ENCODE peak calls at places on chromosome 21, in four cellular contexts. V, S, H and Q are unnamed samples.

GRCh38 chr21:36647279-36648093 is 51.4 kb upstream of the SIM2 start:
- DNase-seq in V (peak), S (no peak), H (no peak), Q (no peak)

GRCh38 chr21:28516996-28517592 is 475.6 kb downstream of the LTN1 start:
- DNase-seq in V (peak), S (no peak), H (no peak), Q (no peak)

GRCh38 chr21:29288239-29288638 is 10.5 kb upstream of the BACH1 start:
- DNase-seq in V (no peak), S (no peak), H (no peak), Q (no peak)

GRCh38 chr21:33734326-33734725 is 92.0 kb downstream of the ITSN1 start:
- DNase-seq in V (no peak), S (no peak), H (no peak), Q (no peak)

GRCh38 chr21:18384771-18385170 is 18.8 kb downstream of the TMPRSS15 start:
- DNase-seq in V (no peak), S (no peak), H (no peak), Q (no peak)

GRCh38 chr21:23401278-23401677 is 2206.0 kb downstream of the MRPL39 start:
- DNase-seq in V (peak), S (no peak), H (no peak), Q (no peak)

GRCh38 chr21:38351176-38351959 is 94.6 kb downstream of the KCNJ15 start:
- DNase-seq in V (no peak), S (no peak), H (no peak), Q (no peak)

GRCh38 chr21:29939859-29940245 is at the start of gene GRIK1:
- DNase-seq in V (no peak), S (no peak), H (no peak), Q (no peak)

GRCh38 chr21:38380391-38381137 is 117.7 kb downstream of the ERG start:
- DNase-seq in V (peak), S (no peak), H (no peak), Q (no peak)

GRCh38 chr21:10272216-10272615 is 249.2 kb upstream of the TPTE start:
- DNase-seq in V (no peak), S (no peak), H (no peak), Q (no peak)

GRCh38 chr21:15415541-15416261 is 314.1 kb upstream of the USP25 start:
- DNase-seq in V (peak), S (no peak), H (no peak), Q (no peak)

GRCh38 chr21:42248783-42249597 is 30.1 kb downstream of the ABCG1 start:
- DNase-seq in V (no peak), S (no peak), H (no peak), Q (no peak)
- H3K4me3 ChIP-seq in V (no peak), S (no peak), H (no peak), Q (no peak)

GRCh38 chr21:43658094-43658725 is 1.1 kb downstream of the HSF2BP start:
- DNase-seq in V (no peak), S (no peak), H (no peak), Q (no peak)

GRCh38 chr21:43657355-43658093 is 1.8 kb downstream of the HSF2BP start:
- DNase-seq in V (peak), S (no peak), H (no peak), Q (no peak)

GRCh38 chr21:43662286-43662685 is 2.9 kb downstream of the RRP1B start:
- DNase-seq in V (no peak), S (no peak), H (no peak), Q (no peak)

GRCh38 chr21:43658769-43659135 is 536 bp downstream of the HSF2BP start:
- DNase-seq in V (no peak), S (no peak), H (no peak), Q (no peak)

GRCh38 chr21:43659136-43660000 is at the start of the genes HSF2BP and RRP1B:
- DNase-seq in V (peak), S (no peak), H (no peak), Q (peak)
- TF ChIP-seq CTCF in V (no peak), S (no peak), H (peak), Q (peak)

GRCh38 chr21:44929242-44929798 is 8.6 kb upstream of the ITGB2 start:
- DNase-seq in V (no peak), S (no peak), H (no peak), Q (no peak)

GRCh38 chr21:44929799-44930542 is 9.3 kb upstream of the ITGB2 start:
- DNase-seq in V (no peak), S (no peak), H (no peak), Q (no peak)

GRCh38 chr21:44926364-44927101 is 5.8 kb upstream of the ITGB2 start:
- DNase-seq in V (peak), S (no peak), H (no peak), Q (no peak)

GRCh38 chr21:44927259-44927586 is 6.5 kb upstream of the ITGB2 start:
- DNase-seq in V (no peak), S (no peak), H (no peak), Q (no peak)

GRCh38 chr21:44927587-44928461 is 7.1 kb upstream of the ITGB2 start:
- DNase-seq in V (peak), S (no peak), H (no peak), Q (no peak)
- H3K27ac ChIP-seq in V (no peak), S (no peak), H (no peak), Q (no peak)

DNA sequence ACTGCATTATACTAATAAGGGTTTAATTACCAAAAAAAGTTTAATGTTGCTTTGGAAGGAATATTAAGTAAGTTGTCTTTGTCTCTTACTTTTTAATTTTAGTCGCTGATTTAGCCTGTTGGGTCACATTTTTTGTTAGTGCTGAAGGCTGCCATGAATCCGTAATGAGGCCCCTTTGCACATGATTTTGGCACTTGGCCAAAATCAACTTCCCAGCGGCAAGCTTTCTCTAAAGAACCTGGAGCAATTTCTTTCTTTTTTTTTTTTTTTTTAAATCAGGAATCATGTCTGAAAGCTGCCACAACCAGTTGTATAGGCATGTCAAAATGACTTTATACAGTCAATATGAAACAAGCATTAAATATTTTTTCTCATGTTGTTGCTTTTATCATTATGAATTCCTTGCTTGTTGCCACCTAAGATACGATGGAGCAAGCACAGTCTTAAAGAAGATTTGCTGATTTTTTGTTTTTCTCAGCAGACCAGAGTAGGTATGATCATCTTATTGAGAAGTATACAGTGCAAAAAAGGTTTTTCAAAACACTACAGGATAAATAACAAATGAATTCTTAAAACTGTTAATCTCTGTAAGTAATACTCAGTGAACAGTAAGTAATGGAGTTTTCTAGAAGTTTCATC is 690.4 kb downstream of the USP25 start:
- DNase-seq in V (peak), S (no peak), H (no peak), Q (no peak)
- H3K4me3 ChIP-seq in V (no peak), S (peak), H (peak), Q (peak)

GRCh38 chr21:45528981-45529784 is 13.1 kb downstream of the SLC19A1 start:
- DNase-seq in V (no peak), S (no peak), H (no peak), Q (peak)

GRCh38 chr21:45528028-45528705 is 14.1 kb downstream of the SLC19A1 start:
- DNase-seq in V (no peak), S (no peak), H (no peak), Q (no peak)

GRCh38 chr21:45531393-45532215 is 10.6 kb downstream of the SLC19A1 start:
- DNase-seq in V (no peak), S (no peak), H (no peak), Q (peak)

GRCh38 chr21:45530423-45531113 is 11.7 kb downstream of the SLC19A1 start:
- DNase-seq in V (no peak), S (no peak), H (no peak), Q (peak)

DNA sequence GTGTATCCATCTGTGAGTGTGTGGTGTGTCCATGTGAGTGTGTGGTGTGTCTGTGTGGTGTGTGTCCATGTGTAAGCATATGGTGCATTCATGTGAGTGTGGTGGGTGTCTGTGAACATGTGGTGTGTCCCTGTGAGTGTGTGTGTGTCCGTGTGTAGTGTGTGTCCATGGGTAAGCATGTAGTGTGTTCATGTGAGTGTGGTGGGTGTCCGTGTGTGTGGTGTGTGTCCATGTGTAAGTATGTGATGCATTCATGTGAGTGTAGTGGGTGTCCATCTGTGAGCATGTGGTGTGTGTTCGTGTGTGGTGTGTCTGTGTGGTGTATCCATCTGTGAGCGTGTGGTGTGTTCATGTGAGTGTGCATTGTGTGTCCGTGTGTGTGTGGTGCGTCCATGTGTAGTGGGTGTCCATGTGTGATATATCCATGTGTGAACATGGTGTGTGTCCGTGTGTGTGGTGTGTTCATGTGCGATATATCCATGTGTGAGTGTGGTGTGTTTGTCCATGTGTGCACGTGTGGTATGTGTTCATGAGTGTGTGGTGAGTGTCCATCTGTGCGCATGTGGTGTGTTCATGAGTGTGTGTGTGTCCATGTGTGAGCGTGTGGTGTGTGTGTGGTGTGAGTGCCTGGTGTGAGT is 12.3 kb downstream of the SLC19A1 start:
- DNase-seq in V (no peak), S (no peak), H (no peak), Q (no peak)
- TF ChIP-seq CTCF in V (no peak), S (no peak), H (no peak), Q (no peak)

GRCh38 chr21:32514275-32515055 is 70.9 kb downstream of the TCP10L start:
- DNase-seq in V (no peak), S (no peak), H (no peak), Q (no peak)

GRCh38 chr21:32519945-32520884 is 65.1 kb downstream of the TCP10L start:
- DNase-seq in V (peak), S (no peak), H (no peak), Q (no peak)

GRCh38 chr21:32520885-32521735 is 64.2 kb downstream of the TCP10L start:
- DNase-seq in V (peak), S (peak), H (no peak), Q (no peak)

GRCh38 chr21:32515869-32516268 is 69.5 kb downstream of the TCP10L start:
- DNase-seq in V (peak), S (no peak), H (no peak), Q (no peak)

DNA sequence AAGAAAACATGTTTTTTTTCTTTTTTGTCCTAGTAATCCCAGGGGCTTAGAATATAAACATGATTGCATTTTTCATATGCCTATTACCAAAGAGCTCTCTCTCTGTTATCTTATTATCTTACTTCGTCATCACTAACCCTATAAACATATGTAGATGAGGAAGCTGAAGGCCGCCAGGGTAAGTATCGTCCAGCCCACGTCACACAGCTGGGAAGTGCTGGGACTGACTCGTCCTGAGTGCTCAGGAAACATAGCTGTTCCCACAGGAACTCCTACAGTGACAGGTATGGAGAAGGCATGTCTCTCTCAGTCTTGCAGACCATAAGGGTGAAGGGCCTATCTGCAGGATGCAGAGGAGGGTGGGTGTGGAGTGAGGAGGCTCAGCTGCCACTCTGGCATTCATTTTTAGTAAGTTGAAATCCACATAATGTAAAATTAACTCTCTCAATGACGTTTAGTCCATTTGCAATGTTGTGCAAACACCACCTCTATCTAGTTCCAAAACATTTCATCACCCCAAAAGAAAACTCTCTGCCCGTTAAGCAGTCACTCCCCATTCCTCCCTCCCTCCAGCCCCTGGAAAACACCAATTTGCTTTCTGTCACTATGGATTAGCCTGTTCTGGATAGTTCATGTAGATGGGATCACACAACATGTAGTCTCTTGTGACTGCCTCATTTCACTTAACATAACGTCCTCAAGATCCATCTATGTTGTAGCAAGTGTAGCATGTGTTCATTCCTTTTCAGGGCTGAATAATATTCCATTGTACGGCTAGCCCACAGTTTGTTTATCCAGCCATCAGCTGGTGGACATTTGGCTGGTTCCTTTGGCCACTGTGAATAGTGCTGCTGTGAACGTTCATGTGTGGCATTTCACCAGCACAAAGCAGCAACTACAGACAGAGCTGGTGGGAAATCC is 68.3 kb downstream of the TCP10L start:
- DNase-seq in V (peak), S (no peak), H (no peak), Q (no peak)
- H3K27ac ChIP-seq in V (no peak), S (no peak), H (peak), Q (no peak)